ENCODE peak calls at places on chromosomes 3 and 15, in eight cellular contexts. C, A, B, W, V, J, Q and D are unnamed samples.

GRCh38 chr3:196378442-196378841 is 40.3 kb upstream of the TM4SF19 start:
- DNase-seq in C (no peak), A (no peak), B (no peak), V (no peak), J (no peak), W (no peak), Q (no peak), D (no peak)

GRCh38 chr3:52210550-52211046 is 12.6 kb downstream of the ALAS1 start:
- DNase-seq in V (no peak), A (no peak), C (peak), J (no peak), Q (no peak), W (no peak), B (no peak), D (peak)

GRCh38 chr3:159263750-159264561 is 462.1 kb downstream of the MFSD1 start:
- DNase-seq in V (no peak), A (no peak), J (peak), C (peak), Q (peak), W (no peak), B (peak), D (no peak)

GRCh38 chr3:64456674-64457073 is 231.1 kb downstream of the ADAMTS9 start:
- DNase-seq in A (no peak), C (no peak), B (no peak), V (no peak), W (no peak), J (no peak), Q (no peak), D (no peak)

GRCh38 chr3:149816986-149817385 is 4.0 kb downstream of the RNF13 start:
- DNase-seq in J (peak), V (no peak), A (no peak), W (no peak), B (no peak), Q (no peak), C (no peak), D (no peak)

GRCh38 chr3:7517979-7518378 is 657.1 kb downstream of the GRM7 start:
- DNase-seq in C (no peak), J (no peak), W (no peak), V (no peak), Q (no peak), A (no peak), B (no peak), D (no peak)

GRCh38 chr3:33848624-33849347 is 50.4 kb downstream of the PDCD6IP start:
- DNase-seq in B (no peak), W (no peak), J (no peak), Q (no peak), V (no peak), C (no peak), A (no peak), D (no peak)

GRCh38 chr15:42079401-42079908 is 14.9 kb downstream of the PLA2G4D start:
- DNase-seq in B (no peak), J (no peak), Q (no peak), A (peak), C (no peak), V (peak), W (no peak), D (no peak)

GRCh38 chr3:172397716-172398405 is 50.4 kb downstream of the GHSR start:
- DNase-seq in J (peak), W (no peak), C (no peak), A (no peak), V (no peak), Q (no peak), B (no peak), D (peak)

GRCh38 chr3:143601738-143602480 is 246.4 kb downstream of the SLC9A9 start:
- DNase-seq in A (no peak), V (no peak), B (no peak), W (no peak), Q (no peak), C (no peak), J (peak), D (no peak)

GRCh38 chr3:33131328-33132018 is 17.7 kb downstream of the CRTAP start:
- DNase-seq in J (peak), W (peak), A (peak), C (peak), V (peak), B (peak), Q (peak), D (no peak)

GRCh38 chr15:66701422-66702034 is 508 bp upstream of the SMAD6 start:
- DNase-seq in Q (peak), C (peak), J (peak), W (no peak), V (peak), B (no peak), A (peak), D (no peak)

GRCh38 chr3:11482024-11482423 is 161.7 kb downstream of the VGLL4 start:
- DNase-seq in B (no peak), Q (no peak), J (no peak), A (no peak), V (no peak), C (no peak), W (no peak), D (no peak)

GRCh38 chr3:73661262-73661661 is 36.5 kb upstream of the PDZRN3 start:
- DNase-seq in W (no peak), V (no peak), J (no peak), B (no peak), C (no peak), Q (no peak), A (no peak), D (peak)

GRCh38 chr3:140363801-140364200 is 314.1 kb upstream of the TRIM42 start:
- DNase-seq in Q (no peak), V (no peak), J (peak), A (peak), C (peak), B (no peak), W (no peak), D (no peak)

GRCh38 chr3:59609967-59610366 is 560.1 kb upstream of the CFAP20DC start:
- DNase-seq in V (no peak), W (no peak), J (no peak), A (no peak), C (no peak), Q (no peak), B (no peak), D (no peak)